ENCODE peak calls at places on chromosomes 12 and 14, in four cellular contexts. Y, A, E and H are unnamed samples.

GRCh38 chr12:45309826-45310626 is 94.1 kb downstream of the ANO6 start:
- DNase-seq in Y (no peak), A (no peak), E (no peak), H (no peak)

GRCh38 chr12:116897476-116897875 is 13.3 kb upstream of the FBXW8 start:
- DNase-seq in Y (no peak), A (no peak), E (no peak), H (no peak)

GRCh38 chr12:108768591-108769500 is 37.5 kb upstream of the CORO1C start:
- DNase-seq in Y (peak), A (no peak), E (peak), H (peak)

GRCh38 chr14:103057372-103058208 is at the start of gene CDC42BPB:
- DNase-seq in Y (peak), A (peak), E (peak), H (no peak)

GRCh38 chr12:92193846-92194245 is 48.2 kb upstream of the BTG1 start:
- DNase-seq in Y (no peak), A (no peak), E (no peak), H (no peak)

GRCh38 chr12:113103756-113104450 is 31.7 kb downstream of the RASAL1 start:
- DNase-seq in Y (no peak), A (no peak), E (no peak), H (no peak)

GRCh38 chr14:104794099-104794498 is 1.4 kb downstream of the AKT1 start:
- DNase-seq in Y (no peak), A (no peak), E (no peak), H (no peak)

GRCh38 chr12:18868673-18869072 is 130.8 kb downstream of the CAPZA3 start:
- DNase-seq in Y (no peak), A (no peak), E (no peak), H (no peak)

GRCh38 chr12:97701901-97702300 is 239.3 kb downstream of the RMST start:
- DNase-seq in Y (no peak), A (no peak), E (no peak), H (no peak)

DNA sequence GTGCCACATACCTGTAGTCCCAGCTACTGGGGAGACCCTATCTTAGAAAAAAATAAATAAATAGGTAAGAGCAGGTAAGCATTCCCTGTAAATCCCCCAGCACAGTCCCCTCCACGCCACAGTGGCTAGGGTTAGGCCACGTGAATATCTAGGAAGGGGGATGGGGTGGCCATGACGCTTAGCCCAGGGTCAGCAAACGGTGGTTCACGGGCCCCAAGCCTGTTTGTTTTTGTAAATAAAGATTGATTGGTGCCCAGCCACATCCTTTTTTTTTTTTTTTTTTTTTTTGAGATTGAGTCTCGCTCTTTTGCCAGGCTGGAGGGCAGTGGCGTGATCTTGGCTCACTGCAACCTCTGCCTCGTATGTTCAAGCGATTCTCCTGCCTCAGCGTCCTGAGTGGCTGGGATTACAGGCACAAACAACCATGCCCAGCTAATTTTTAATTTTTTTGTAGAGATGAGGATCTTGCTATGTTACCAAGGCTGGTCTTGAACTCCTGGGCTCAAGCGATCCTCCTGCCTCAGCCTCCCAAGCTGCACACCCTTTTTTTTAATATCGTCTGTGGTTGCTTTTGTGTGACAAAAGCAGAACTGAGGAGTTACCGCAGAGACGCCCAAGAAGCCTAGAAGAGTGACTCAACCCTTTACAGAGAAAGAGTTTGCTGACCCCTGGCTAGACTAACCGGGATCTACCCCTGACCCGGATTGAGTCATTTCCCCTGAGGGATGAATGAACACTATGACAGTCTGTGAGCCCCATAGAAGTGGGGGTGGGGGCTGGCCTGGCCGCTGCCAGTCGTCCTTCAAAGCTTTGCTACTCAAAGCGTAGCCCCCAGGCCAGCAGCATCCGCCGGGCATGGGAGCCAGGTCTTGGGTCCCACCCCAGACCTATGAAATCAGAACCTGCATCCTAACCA is 113.7 kb upstream of the NCOR2 start:
- DNase-seq in Y (no peak), A (peak), E (peak), H (peak)
- TF ChIP-seq CTCF in Y (peak), A (peak), E (peak), H (peak)

GRCh38 chr14:101072945-101073597 is 169.5 kb upstream of the RTL1 start:
- DNase-seq in Y (no peak), A (peak), E (no peak), H (no peak)
- TF ChIP-seq CTCF in Y (no peak), A (no peak), E (no peak), H (no peak)

GRCh38 chr14:65821224-65821753 is 408.8 kb downstream of the FUT8 start:
- DNase-seq in Y (no peak), A (no peak), E (no peak), H (no peak)

GRCh38 chr14:65827520-65827919 is 415.0 kb downstream of the FUT8 start:
- DNase-seq in Y (no peak), A (no peak), E (no peak), H (no peak)

GRCh38 chr14:65824285-65824977 is 411.9 kb downstream of the FUT8 start:
- DNase-seq in Y (no peak), A (peak), E (peak), H (no peak)

GRCh38 chr14:65826946-65827345 is 414.4 kb downstream of the FUT8 start:
- DNase-seq in Y (no peak), A (no peak), E (no peak), H (no peak)

DNA sequence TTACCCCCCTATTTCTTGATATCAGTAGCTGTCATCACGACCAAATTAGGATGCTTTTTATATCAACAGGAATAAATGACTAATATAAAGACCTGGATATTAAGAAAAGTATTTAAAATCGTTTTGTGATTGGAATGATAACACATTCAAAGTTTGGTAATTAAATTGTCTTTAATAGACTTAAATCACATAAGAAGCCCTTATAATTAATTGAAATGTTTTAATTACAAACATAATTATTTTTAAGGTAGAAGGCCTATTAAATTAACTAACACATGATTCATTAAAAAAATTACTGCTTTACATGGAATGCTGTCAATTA is 412.4 kb downstream of the FUT8 start:
- DNase-seq in Y (no peak), A (no peak), E (no peak), H (no peak)
- TF ChIP-seq CTCF in Y (no peak), A (no peak), E (peak), H (peak)

GRCh38 chr14:61179776-61180398 is 101.3 kb downstream of the TMEM30B start:
- DNase-seq in Y (no peak), A (no peak), E (no peak), H (no peak)
- TF ChIP-seq CTCF in Y (no peak), A (no peak), E (no peak), H (no peak)

GRCh38 chr14:81561084-81561775 is 27.6 kb upstream of the SEL1L start:
- DNase-seq in Y (no peak), A (no peak), E (no peak), H (no peak)

GRCh38 chr14:81562818-81563217 is 29.2 kb upstream of the SEL1L start:
- DNase-seq in Y (no peak), A (no peak), E (no peak), H (no peak)

GRCh38 chr14:81571437-81571836 is 37.8 kb upstream of the SEL1L start:
- DNase-seq in Y (no peak), A (no peak), E (no peak), H (no peak)

DNA sequence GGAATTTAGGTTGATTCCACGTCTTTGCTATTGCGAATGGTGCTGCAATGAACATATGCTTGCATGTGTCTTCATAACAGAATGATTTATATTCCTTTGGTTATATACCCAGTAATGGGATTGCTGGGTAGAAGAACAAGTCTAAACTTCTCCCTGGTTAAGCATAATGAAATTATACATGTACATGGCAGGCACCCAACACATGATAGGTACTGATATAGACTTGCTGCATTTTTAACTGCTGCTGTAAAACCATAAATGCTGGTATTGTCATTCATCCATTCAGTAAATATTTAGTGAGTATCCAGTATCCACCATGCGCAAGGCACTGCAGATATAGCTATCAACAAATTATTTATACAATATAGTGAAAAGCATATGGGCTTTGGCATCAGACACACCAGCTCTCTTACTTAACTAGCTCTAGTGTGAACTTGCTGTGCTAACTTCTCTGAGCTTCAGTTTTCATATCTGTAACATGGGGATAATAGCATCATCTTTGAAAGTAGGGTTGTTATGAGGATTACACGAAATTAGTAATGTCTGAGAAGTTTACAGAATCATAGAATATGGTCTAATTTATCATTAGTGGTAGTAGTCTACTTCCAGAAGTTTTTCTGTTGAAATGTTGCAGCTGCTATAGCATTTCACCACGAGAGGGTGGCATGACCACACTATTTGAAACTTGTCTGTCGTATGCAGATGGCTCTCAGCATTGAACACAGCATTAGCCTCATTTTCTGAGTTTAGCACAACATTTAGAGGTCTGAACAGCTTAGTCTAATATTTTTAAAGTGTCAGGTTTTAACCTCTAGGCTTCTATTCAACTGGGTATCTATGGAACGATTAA is 32.0 kb upstream of the SEL1L start:
- DNase-seq in Y (no peak), A (no peak), E (no peak), H (no peak)
- TF ChIP-seq CTCF in Y (peak), A (peak), E (peak), H (no peak)

GRCh38 chr14:67418368-67419174 is 6.6 kb upstream of the PLEK2 start:
- DNase-seq in Y (no peak), A (no peak), E (no peak), H (no peak)

GRCh38 chr14:67423424-67423823 is 11.5 kb upstream of the PLEK2 start:
- DNase-seq in Y (no peak), A (no peak), E (no peak), H (no peak)

GRCh38 chr14:67421356-67422224 is 9.6 kb upstream of the PLEK2 start:
- DNase-seq in Y (no peak), A (no peak), E (no peak), H (no peak)

GRCh38 chr14:67417633-67418032 is 5.7 kb upstream of the PLEK2 start:
- DNase-seq in Y (no peak), A (no peak), E (no peak), H (no peak)

DNA sequence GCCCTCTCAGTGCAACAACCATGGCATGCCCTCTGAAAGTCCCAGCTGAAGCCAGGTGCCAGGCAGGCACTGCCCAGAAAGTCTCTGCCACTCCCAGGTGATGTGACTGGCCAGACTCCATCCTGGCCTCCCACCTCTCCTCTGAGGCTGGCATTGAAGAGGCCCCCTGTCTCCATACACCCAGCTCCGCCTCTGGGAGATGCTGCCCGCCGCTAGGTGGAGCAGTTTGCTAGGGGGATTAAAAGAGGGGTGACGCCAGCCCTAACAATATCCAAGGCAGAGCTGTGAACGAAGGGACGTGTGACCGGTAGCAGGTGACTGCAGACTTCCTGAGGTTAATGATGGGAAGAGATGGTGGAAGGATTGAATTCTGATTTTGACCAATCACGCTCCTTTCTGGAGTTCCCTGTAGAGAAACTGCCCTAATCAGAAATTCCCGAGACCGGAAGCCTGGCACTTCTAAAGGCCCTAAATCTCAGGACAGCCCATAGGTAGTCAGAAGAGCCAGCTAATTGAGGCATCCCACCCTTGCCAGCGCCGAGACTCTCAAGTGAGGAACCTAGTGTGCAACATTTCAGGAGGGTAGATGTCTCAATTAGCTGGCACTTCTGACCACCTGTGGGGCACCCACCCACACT is 8.3 kb upstream of the PLEK2 start:
- DNase-seq in Y (no peak), A (no peak), E (no peak), H (no peak)
- TF ChIP-seq CTCF in Y (peak), A (no peak), E (peak), H (peak)